ENCODE peak calls at places on chromosomes 1 and 21, in six cellular contexts. W, A, E, Z, L and J are unnamed samples.

GRCh38 chr1:63946866-63947491 is 173.2 kb downstream of the ROR1 start:
- DNase-seq in W (no peak), A (no peak), E (no peak), Z (no peak), L (no peak), J (no peak)

GRCh38 chr21:36437745-36438128 is 42.2 kb downstream of the CLDN14 start:
- DNase-seq in W (no peak), A (no peak), E (peak), Z (no peak), L (no peak), J (peak)

GRCh38 chr1:47569681-47570470 is 132.0 kb downstream of the FOXD2 start:
- DNase-seq in W (no peak), A (peak), E (no peak), Z (no peak), L (no peak), J (no peak)

GRCh38 chr1:32128971-32129370 is 21.1 kb downstream of the KPNA6 start:
- DNase-seq in W (no peak), A (no peak), E (no peak), Z (no peak), L (no peak), J (no peak)

GRCh38 chr1:66506991-66507390 is 27.0 kb upstream of the SGIP1 start:
- DNase-seq in W (no peak), A (no peak), E (no peak), Z (no peak), L (no peak), J (no peak)

GRCh38 chr1:101088431-101088830 is 62.8 kb upstream of the DPH5 start:
- DNase-seq in W (no peak), A (no peak), E (no peak), Z (no peak), L (no peak), J (no peak)

GRCh38 chr21:15009964-15010363 is 54.8 kb downstream of the NRIP1 start:
- DNase-seq in W (no peak), A (no peak), E (no peak), Z (no peak), L (no peak), J (no peak)

GRCh38 chr1:153535664-153536585 is at the start of gene S100A6:
- DNase-seq in W (peak), A (peak), E (peak), Z (no peak), L (no peak), J (peak)

GRCh38 chr1:234956821-234957329 is 171.8 kb downstream of the TOMM20 start:
- DNase-seq in W (no peak), A (peak), E (peak), Z (no peak), L (no peak), J (peak)

GRCh38 chr1:161069731-161070270 is at the start of gene ARHGAP30:
- DNase-seq in W (no peak), A (no peak), E (peak), Z (no peak), L (peak), J (peak)

GRCh38 chr1:94783342-94784264 is 36.6 kb upstream of the SLC44A3 start:
- DNase-seq in W (no peak), A (no peak), E (no peak), Z (no peak), L (no peak), J (no peak)

GRCh38 chr1:150829751-150830150 is 21.7 kb upstream of the CTSK start:
- DNase-seq in W (peak), A (no peak), E (no peak), Z (no peak), L (no peak), J (no peak)

GRCh38 chr1:47598357-47598756 is 160.5 kb downstream of the FOXD2 start:
- DNase-seq in W (no peak), A (no peak), E (no peak), Z (no peak), L (no peak), J (no peak)

GRCh38 chr1:179082308-179083030 is 599 bp downstream of the TOR3A start:
- DNase-seq in W (peak), A (peak), E (peak), Z (peak), L (no peak), J (no peak)

GRCh38 chr21:44701541-44701940 is 4.6 kb downstream of the KRTAP10-12 start:
- DNase-seq in W (peak), A (no peak), E (no peak), Z (peak), L (no peak), J (no peak)

GRCh38 chr1:173332026-173332425 is 124.9 kb upstream of the TNFSF4 start:
- DNase-seq in W (no peak), A (no peak), E (no peak), Z (no peak), L (no peak), J (peak)

GRCh38 chr1:12001249-12001917 is 17.9 kb upstream of the MIIP start:
- DNase-seq in W (peak), A (peak), E (no peak), Z (peak), L (no peak), J (no peak)

GRCh38 chr1:160171978-160172377 is 18.4 kb upstream of the CASQ1 start:
- DNase-seq in W (no peak), A (no peak), E (no peak), Z (no peak), L (no peak), J (no peak)

GRCh38 chr1:64574301-64574700 is 104.4 kb downstream of the CACHD1 start:
- DNase-seq in W (no peak), A (no peak), E (no peak), Z (no peak), L (no peak), J (no peak)

GRCh38 chr21:45021428-45022347 is 52.7 kb upstream of the ADARB1 start:
- DNase-seq in W (no peak), A (peak), E (no peak), Z (no peak), L (no peak), J (no peak)

GRCh38 chr1:178940022-178940765 is 69.3 kb upstream of the ANGPTL1 start:
- DNase-seq in W (no peak), A (no peak), E (no peak), Z (no peak), L (no peak), J (no peak)

GRCh38 chr21:43192501-43193081 is 23.8 kb downstream of the CRYAA start:
- DNase-seq in W (no peak), A (no peak), E (no peak), Z (no peak), L (no peak), J (no peak)

GRCh38 chr1:213996320-213997022 is 8.7 kb downstream of the PROX1 start:
- DNase-seq in W (no peak), A (no peak), E (no peak), Z (no peak), L (no peak), J (no peak)

GRCh38 chr1:94092210-94092613 is 28.7 kb downstream of the ABCA4 start:
- DNase-seq in W (peak), A (no peak), E (no peak), Z (no peak), L (no peak), J (no peak)

GRCh38 chr1:173523329-173523728 is 46.2 kb downstream of the PRDX6 start:
- DNase-seq in W (no peak), A (peak), E (no peak), Z (no peak), L (no peak), J (no peak)

GRCh38 chr1:56644064-56644940 is 812 bp upstream of the PRKAA2 start:
- DNase-seq in W (no peak), A (peak), E (no peak), Z (no peak), L (no peak), J (no peak)

GRCh38 chr1:184483101-184483813 is 96.4 kb downstream of the C1orf21 start:
- DNase-seq in W (no peak), A (no peak), E (no peak), Z (no peak), L (no peak), J (no peak)

GRCh38 chr1:112399456-112399855 is 3.4 kb downstream of the CTTNBP2NL start:
- DNase-seq in W (no peak), A (no peak), E (no peak), Z (no peak), L (peak), J (no peak)

GRCh38 chr1:112011231-112011630 is 21.8 kb upstream of the KCND3 start:
- DNase-seq in W (no peak), A (no peak), E (no peak), Z (no peak), L (no peak), J (no peak)

GRCh38 chr1:23394176-23394575 is 24.5 kb upstream of the ZNF436 start:
- DNase-seq in W (no peak), A (no peak), E (no peak), Z (no peak), L (no peak), J (no peak)

GRCh38 chr1:26539722-26540121 is 10.2 kb downstream of the RPS6KA1 start:
- DNase-seq in W (no peak), A (no peak), E (no peak), Z (no peak), L (no peak), J (no peak)

GRCh38 chr1:9539829-9540550 is 725 bp downstream of the SLC25A33 start:
- DNase-seq in W (peak), A (no peak), E (peak), Z (peak), L (no peak), J (peak)

GRCh38 chr1:54766726-54767125 is 2.4 kb upstream of the PARS2 start:
- DNase-seq in W (no peak), A (no peak), E (no peak), Z (no peak), L (no peak), J (no peak)

GRCh38 chr1:223394242-223394641 is 1.0 kb downstream of the CCDC185 start:
- DNase-seq in W (peak), A (no peak), E (no peak), Z (no peak), L (no peak), J (no peak)

GRCh38 chr1:115456441-115456961 is 118.5 kb upstream of the NGF start:
- DNase-seq in W (no peak), A (no peak), E (no peak), Z (no peak), L (no peak), J (no peak)

GRCh38 chr1:236890152-236891056 is 95.3 kb downstream of the MTR start:
- DNase-seq in W (no peak), A (no peak), E (no peak), Z (no peak), L (no peak), J (no peak)

GRCh38 chr1:38962113-38962512 is 20.5 kb upstream of the RHBDL2 start:
- DNase-seq in W (no peak), A (no peak), E (no peak), Z (no peak), L (no peak), J (no peak)

GRCh38 chr1:212858461-212859265 is 588 bp downstream of the FLVCR1 start:
- DNase-seq in W (no peak), A (peak), E (peak), Z (no peak), L (no peak), J (no peak)
- TF ChIP-seq GABPA in W (no peak), A (no peak), E (no peak), Z (no peak), L (no peak), J (no peak)

DNA sequence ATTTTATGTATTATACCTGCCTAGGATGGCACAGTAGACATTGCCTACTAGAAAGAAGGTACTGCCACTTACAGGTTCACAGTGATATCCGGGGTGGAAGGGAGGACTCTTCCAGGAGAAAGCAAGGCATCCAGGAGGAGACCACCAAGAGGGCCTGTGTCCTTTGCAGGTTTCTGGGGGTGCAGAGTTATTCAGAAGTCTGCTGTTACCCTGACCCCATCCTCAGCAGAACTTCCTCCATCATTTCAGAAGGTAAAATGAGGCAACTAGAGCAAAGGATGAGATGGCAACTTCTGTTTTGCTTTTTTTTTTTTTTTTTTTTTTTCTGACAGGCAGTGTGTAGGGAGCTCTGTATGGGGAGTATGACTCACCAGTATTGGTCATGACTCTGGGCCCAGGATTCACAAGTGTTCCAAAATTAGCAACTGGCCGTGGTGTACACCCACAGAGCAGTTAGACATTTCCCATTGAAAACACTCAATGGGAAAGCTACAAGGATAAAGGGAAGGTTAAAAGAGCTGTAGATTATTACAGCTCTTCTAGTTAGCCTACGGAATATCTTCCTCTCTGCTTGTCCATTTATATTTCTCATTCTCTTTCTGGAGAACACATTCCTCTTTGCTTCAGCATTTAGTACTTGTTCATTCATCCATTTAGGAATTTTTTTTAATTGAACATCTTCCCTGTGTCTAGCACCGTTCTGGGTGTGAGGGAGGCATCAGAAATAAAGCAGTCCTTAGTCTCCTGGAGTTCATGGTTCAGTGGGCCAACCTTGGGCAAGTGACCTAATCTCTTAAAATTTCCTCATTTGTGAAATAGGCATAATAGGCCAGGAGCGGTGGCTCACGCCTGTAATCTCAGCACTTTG is 50.5 kb upstream of the PPP2R5A start:
- DNase-seq in W (peak), A (peak), E (peak), Z (no peak), L (no peak), J (peak)
- TF ChIP-seq GABPA in W (no peak), A (no peak), E (peak), Z (no peak), L (no peak), J (no peak)

DNA sequence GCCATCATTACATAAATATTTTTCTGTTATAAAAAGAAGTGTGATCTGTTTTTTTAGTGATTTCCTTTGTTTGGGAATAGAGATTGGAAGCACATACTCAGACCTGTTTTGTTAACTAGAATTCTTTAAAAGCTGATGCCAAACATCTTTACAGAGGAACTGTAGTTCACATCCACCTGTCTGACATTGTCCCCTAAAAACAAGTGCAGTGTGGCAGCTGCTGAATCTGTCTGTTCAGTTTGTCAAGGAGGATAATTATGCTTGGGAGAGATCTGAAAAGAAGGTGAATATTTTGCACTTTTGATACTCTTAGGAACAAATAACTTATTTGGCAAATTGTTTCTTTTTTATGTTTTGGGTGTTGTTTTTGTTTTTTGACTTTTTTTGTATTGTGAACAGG is 13.6 kb downstream of the AGMAT start:
- DNase-seq in W (no peak), A (no peak), E (no peak), Z (no peak), L (no peak), J (no peak)
- TF ChIP-seq GABPA in W (no peak), A (no peak), E (no peak), Z (no peak), L (no peak), J (no peak)

DNA sequence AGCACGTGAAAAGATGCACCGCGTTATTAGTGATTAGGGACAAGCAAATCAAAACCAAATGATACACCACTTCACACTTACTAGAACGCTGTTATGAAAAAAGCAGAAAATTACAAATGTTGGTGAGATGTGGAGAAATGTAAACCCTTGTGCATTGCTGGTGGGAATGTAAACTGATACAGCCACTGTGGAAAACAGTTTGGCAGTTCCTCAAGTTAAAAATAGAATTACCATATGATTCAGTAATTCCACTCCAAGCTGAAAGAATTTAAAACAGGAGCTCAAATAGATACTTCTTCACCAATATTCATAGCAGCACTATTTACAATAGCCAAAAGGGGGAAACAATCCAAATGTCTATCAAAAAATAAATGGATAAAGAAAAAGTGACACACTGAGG is 10.3 kb upstream of the EVI5 start:
- DNase-seq in W (no peak), A (no peak), E (no peak), Z (no peak), L (no peak), J (no peak)
- TF ChIP-seq GABPA in W (no peak), A (no peak), E (no peak), Z (no peak), L (no peak), J (no peak)